ENCODE peak calls at places on chromosome 3, in ten cellular contexts. One of them, this sample, is unnamed.

GRCh38 chr3:139597947-139598346 is 58.4 kb upstream of the RBP1 start:
- DNase-seq in AG10803: no peak
- DNase-seq in A172: no peak
- DNase-seq in brain microvascular endothelial cell: no peak
- DNase-seq in iris pigment epithelial cell: no peak
- DNase-seq in HFF-Myc: no peak
- DNase-seq in adrenal gland: no peak
- DNase-seq in CD4-positive, alpha-beta T cell: no peak
- DNase-seq in stimulated activated CD4-positive, alpha-beta T cell treated with anti-CD3 and anti-CD28 coated beads, TNF-alpha, amount 100 ng/mL, for 24 hours: no peak
- DNase-seq in nucleus accumbens: no peak
- DNase-seq in this sample: no peak

GRCh38 chr3:181487236-181487978 is 224.3 kb upstream of the SOX2 start:
- DNase-seq in AG10803: no peak
- DNase-seq in A172: no peak
- DNase-seq in brain microvascular endothelial cell: no peak
- DNase-seq in iris pigment epithelial cell: no peak
- DNase-seq in HFF-Myc: no peak
- DNase-seq in adrenal gland: no peak
- DNase-seq in CD4-positive, alpha-beta T cell: no peak
- DNase-seq in stimulated activated CD4-positive, alpha-beta T cell treated with anti-CD3 and anti-CD28 coated beads, TNF-alpha, amount 100 ng/mL, for 24 hours: no peak
- DNase-seq in nucleus accumbens: no peak
- DNase-seq in this sample: no peak

GRCh38 chr3:184222521-184222920 is 6.9 kb upstream of the VWA5B2 start:
- DNase-seq in AG10803: peak
- DNase-seq in A172: no peak
- DNase-seq in brain microvascular endothelial cell: no peak
- DNase-seq in iris pigment epithelial cell: no peak
- DNase-seq in HFF-Myc: no peak
- DNase-seq in adrenal gland: no peak
- DNase-seq in CD4-positive, alpha-beta T cell: no peak
- DNase-seq in stimulated activated CD4-positive, alpha-beta T cell treated with anti-CD3 and anti-CD28 coated beads, TNF-alpha, amount 100 ng/mL, for 24 hours: no peak
- DNase-seq in nucleus accumbens: no peak
- DNase-seq in this sample: no peak

GRCh38 chr3:184016820-184017671 is 638 bp downstream of the ABCC5 start:
- DNase-seq in AG10803: peak
- DNase-seq in A172: peak
- DNase-seq in brain microvascular endothelial cell: no peak
- DNase-seq in iris pigment epithelial cell: peak
- DNase-seq in HFF-Myc: no peak
- DNase-seq in adrenal gland: peak
- DNase-seq in CD4-positive, alpha-beta T cell: no peak
- DNase-seq in stimulated activated CD4-positive, alpha-beta T cell treated with anti-CD3 and anti-CD28 coated beads, TNF-alpha, amount 100 ng/mL, for 24 hours: peak
- DNase-seq in nucleus accumbens: peak
- DNase-seq in this sample: peak

GRCh38 chr3:55180936-55181535 is 253.2 kb upstream of the LRTM1 start:
- DNase-seq in AG10803: peak
- DNase-seq in A172: no peak
- DNase-seq in brain microvascular endothelial cell: peak
- DNase-seq in iris pigment epithelial cell: peak
- DNase-seq in HFF-Myc: no peak
- DNase-seq in adrenal gland: peak
- DNase-seq in CD4-positive, alpha-beta T cell: no peak
- DNase-seq in stimulated activated CD4-positive, alpha-beta T cell treated with anti-CD3 and anti-CD28 coated beads, TNF-alpha, amount 100 ng/mL, for 24 hours: no peak
- DNase-seq in nucleus accumbens: peak
- DNase-seq in this sample: peak

GRCh38 chr3:166274996-166275395 is 437.8 kb upstream of the BCHE start:
- DNase-seq in AG10803: no peak
- DNase-seq in A172: peak
- DNase-seq in brain microvascular endothelial cell: no peak
- DNase-seq in iris pigment epithelial cell: peak
- DNase-seq in HFF-Myc: no peak
- DNase-seq in adrenal gland: no peak
- DNase-seq in CD4-positive, alpha-beta T cell: no peak
- DNase-seq in stimulated activated CD4-positive, alpha-beta T cell treated with anti-CD3 and anti-CD28 coated beads, TNF-alpha, amount 100 ng/mL, for 24 hours: no peak
- DNase-seq in nucleus accumbens: no peak
- DNase-seq in this sample: no peak

GRCh38 chr3:10344944-10345575 is 24.1 kb upstream of the SEC13 start:
- DNase-seq in AG10803: no peak
- DNase-seq in A172: no peak
- DNase-seq in brain microvascular endothelial cell: no peak
- DNase-seq in iris pigment epithelial cell: no peak
- DNase-seq in HFF-Myc: no peak
- DNase-seq in adrenal gland: no peak
- DNase-seq in CD4-positive, alpha-beta T cell: no peak
- DNase-seq in stimulated activated CD4-positive, alpha-beta T cell treated with anti-CD3 and anti-CD28 coated beads, TNF-alpha, amount 100 ng/mL, for 24 hours: no peak
- DNase-seq in nucleus accumbens: no peak
- DNase-seq in this sample: no peak

GRCh38 chr3:88046731-88047130 is 12.1 kb downstream of the CGGBP1 start:
- DNase-seq in AG10803: no peak
- DNase-seq in A172: no peak
- DNase-seq in brain microvascular endothelial cell: no peak
- DNase-seq in iris pigment epithelial cell: no peak
- DNase-seq in HFF-Myc: no peak
- DNase-seq in adrenal gland: no peak
- DNase-seq in CD4-positive, alpha-beta T cell: no peak
- DNase-seq in stimulated activated CD4-positive, alpha-beta T cell treated with anti-CD3 and anti-CD28 coated beads, TNF-alpha, amount 100 ng/mL, for 24 hours: no peak
- DNase-seq in nucleus accumbens: no peak
- DNase-seq in this sample: no peak

GRCh38 chr3:50269977-50270413 is 1.0 kb downstream of the SEMA3B start:
- DNase-seq in AG10803: peak
- DNase-seq in A172: peak
- DNase-seq in brain microvascular endothelial cell: no peak
- DNase-seq in iris pigment epithelial cell: no peak
- DNase-seq in HFF-Myc: no peak
- DNase-seq in adrenal gland: no peak
- DNase-seq in CD4-positive, alpha-beta T cell: no peak
- DNase-seq in stimulated activated CD4-positive, alpha-beta T cell treated with anti-CD3 and anti-CD28 coated beads, TNF-alpha, amount 100 ng/mL, for 24 hours: no peak
- DNase-seq in nucleus accumbens: no peak
- DNase-seq in this sample: no peak

GRCh38 chr3:124768812-124769211 is 38.6 kb downstream of the UMPS start:
- DNase-seq in AG10803: no peak
- DNase-seq in A172: peak
- DNase-seq in brain microvascular endothelial cell: no peak
- DNase-seq in iris pigment epithelial cell: no peak
- DNase-seq in HFF-Myc: no peak
- DNase-seq in adrenal gland: no peak
- DNase-seq in CD4-positive, alpha-beta T cell: no peak
- DNase-seq in stimulated activated CD4-positive, alpha-beta T cell treated with anti-CD3 and anti-CD28 coated beads, TNF-alpha, amount 100 ng/mL, for 24 hours: no peak
- DNase-seq in nucleus accumbens: no peak
- DNase-seq in this sample: no peak

GRCh38 chr3:2495746-2496145 is 397.1 kb downstream of the CNTN4 start:
- DNase-seq in AG10803: no peak
- DNase-seq in A172: no peak
- DNase-seq in brain microvascular endothelial cell: no peak
- DNase-seq in iris pigment epithelial cell: no peak
- DNase-seq in HFF-Myc: no peak
- DNase-seq in adrenal gland: no peak
- DNase-seq in CD4-positive, alpha-beta T cell: no peak
- DNase-seq in stimulated activated CD4-positive, alpha-beta T cell treated with anti-CD3 and anti-CD28 coated beads, TNF-alpha, amount 100 ng/mL, for 24 hours: no peak
- DNase-seq in nucleus accumbens: no peak
- DNase-seq in this sample: no peak

GRCh38 chr3:152316318-152316717 is 47.6 kb downstream of the MBNL1 start:
- DNase-seq in AG10803: no peak
- DNase-seq in A172: no peak
- DNase-seq in brain microvascular endothelial cell: no peak
- DNase-seq in iris pigment epithelial cell: no peak
- DNase-seq in HFF-Myc: no peak
- DNase-seq in adrenal gland: no peak
- DNase-seq in CD4-positive, alpha-beta T cell: no peak
- DNase-seq in stimulated activated CD4-positive, alpha-beta T cell treated with anti-CD3 and anti-CD28 coated beads, TNF-alpha, amount 100 ng/mL, for 24 hours: no peak
- DNase-seq in nucleus accumbens: no peak
- DNase-seq in this sample: no peak

GRCh38 chr3:13058346-13059120 is 14.7 kb downstream of the IQSEC1 start:
- DNase-seq in AG10803: no peak
- DNase-seq in A172: no peak
- DNase-seq in brain microvascular endothelial cell: no peak
- DNase-seq in iris pigment epithelial cell: no peak
- DNase-seq in HFF-Myc: no peak
- DNase-seq in adrenal gland: no peak
- DNase-seq in CD4-positive, alpha-beta T cell: no peak
- DNase-seq in stimulated activated CD4-positive, alpha-beta T cell treated with anti-CD3 and anti-CD28 coated beads, TNF-alpha, amount 100 ng/mL, for 24 hours: no peak
- DNase-seq in nucleus accumbens: no peak
- DNase-seq in this sample: no peak

GRCh38 chr3:4503050-4503449 is 9.9 kb downstream of the ITPR1 start:
- DNase-seq in AG10803: no peak
- DNase-seq in A172: no peak
- DNase-seq in brain microvascular endothelial cell: no peak
- DNase-seq in iris pigment epithelial cell: no peak
- DNase-seq in HFF-Myc: no peak
- DNase-seq in adrenal gland: no peak
- DNase-seq in CD4-positive, alpha-beta T cell: no peak
- DNase-seq in stimulated activated CD4-positive, alpha-beta T cell treated with anti-CD3 and anti-CD28 coated beads, TNF-alpha, amount 100 ng/mL, for 24 hours: no peak
- DNase-seq in nucleus accumbens: no peak
- DNase-seq in this sample: no peak